ENCODE peak calls at places on chromosomes 6 and 20, in four cellular contexts. Q is nephron progenitor cell, R is GM12865, X is coronary artery. K is an unnamed sample.

GRCh38 chr6:20279608-20280287 is 67.5 kb upstream of the MBOAT1 start:
- DNase-seq in Q (no peak), R (no peak), X (no peak), K (no peak)

GRCh38 chr6:66418906-66419305 is 711.9 kb upstream of the EYS start:
- DNase-seq in Q (no peak), R (no peak), X (no peak), K (no peak)

GRCh38 chr6:125974214-125974866 is 12.0 kb upstream of the TRMT11 start:
- DNase-seq in Q (no peak), R (peak; percentile 58), X (no peak), K (no peak)

GRCh38 chr6:100465701-100466409 is 1.1 kb upstream of the SIM1 start:
- DNase-seq in Q (no peak), R (no peak), X (no peak), K (no peak)

GRCh38 chr6:138087549-138087948 is 19.7 kb downstream of the PERP start:
- DNase-seq in Q (no peak), R (no peak), X (no peak), K (no peak)

GRCh38 chr6:54892831-54893230 is 46.3 kb downstream of the FAM83B start:
- DNase-seq in Q (no peak), R (no peak), X (no peak), K (no peak)

GRCh38 chr20:20461526-20461925 is 93.6 kb downstream of the INSM1 start:
- DNase-seq in Q (no peak), R (no peak), X (no peak), K (no peak)

GRCh38 chr20:33313686-33314314 is 30.8 kb downstream of the BPIFB1 start:
- DNase-seq in Q (no peak), R (no peak), X (no peak), K (no peak)

GRCh38 chr6:4256969-4257368 is 121.6 kb upstream of the ECI2 start:
- DNase-seq in Q (no peak), R (no peak), X (no peak), K (no peak)

GRCh38 chr6:80553071-80553740 is 446.7 kb downstream of the BCKDHB start:
- DNase-seq in Q (no peak), R (no peak), X (no peak), K (no peak)

GRCh38 chr6:111798281-111798725 is 74.9 kb downstream of the FYN start:
- DNase-seq in Q (no peak), R (no peak), X (no peak), K (no peak)

GRCh38 chr20:4710106-4710475 is 11.6 kb upstream of the PRND start:
- DNase-seq in Q (no peak), R (no peak), X (no peak), K (no peak)

GRCh38 chr6:28864321-28864923 is 59.4 kb downstream of the TRIM27 start:
- DNase-seq in Q (no peak), R (no peak), X (no peak), K (no peak)

GRCh38 chr20:50120935-50121693 is 8.2 kb upstream of the UBE2V1 start:
- DNase-seq in Q (peak; percentile 29), R (peak; percentile 66), X (no peak), K (no peak)

GRCh38 chr6:48511382-48511781 is 400.4 kb upstream of the PTCHD4 start:
- DNase-seq in Q (no peak), R (no peak), X (no peak), K (no peak)

GRCh38 chr6:41371992-41372525 is 36.7 kb downstream of the NCR2 start:
- DNase-seq in Q (peak; percentile 76), R (no peak), X (no peak), K (no peak)

GRCh38 chr20:49140834-49141233 is 47.3 kb downstream of the STAU1 start:
- DNase-seq in Q (no peak), R (no peak), X (no peak), K (no peak)

GRCh38 chr6:89985744-89986493 is 91.7 kb downstream of the GJA10 start:
- DNase-seq in Q (no peak), R (no peak), X (no peak), K (no peak)

GRCh38 chr20:6766433-6766832 is 1.1 kb upstream of the BMP2 start:
- DNase-seq in Q (no peak), R (no peak), X (no peak), K (no peak)

GRCh38 chr6:43226192-43226851 is 3.0 kb downstream of the DNPH1 start:
- DNase-seq in Q (no peak), R (no peak), X (peak; percentile 56), K (no peak)

GRCh38 chr20:35120012-35120701 is 27.0 kb downstream of the EDEM2 start:
- DNase-seq in Q (no peak), R (no peak), X (no peak), K (no peak)

GRCh38 chr20:37980383-37980782 is 52.9 kb downstream of the TTI1 start:
- DNase-seq in Q (no peak), R (no peak), X (no peak), K (no peak)

GRCh38 chr20:20410678-20411077 is 42.8 kb downstream of the INSM1 start:
- DNase-seq in Q (peak; percentile 24), R (no peak), X (no peak), K (no peak)

GRCh38 chr20:63765082-63765873 is 25.7 kb downstream of the SLC2A4RG start:
- DNase-seq in Q (no peak), R (no peak), X (no peak), K (no peak)

GRCh38 chr6:5547571-5547970 is 286.3 kb downstream of the FARS2 start:
- DNase-seq in Q (no peak), R (no peak), X (no peak), K (no peak)

GRCh38 chr20:19690462-19690861 is 67.6 kb upstream of the RIN2 start:
- DNase-seq in Q (no peak), R (no peak), X (no peak), K (no peak)

GRCh38 chr6:128367437-128367836 is 153.0 kb downstream of the PTPRK start:
- DNase-seq in Q (no peak), R (no peak), X (no peak), K (no peak)

GRCh38 chr6:50141100-50141499 is 91.4 kb upstream of the DEFB112 start:
- DNase-seq in Q (no peak), R (no peak), X (no peak), K (no peak)

GRCh38 chr6:50143011-50143719 is 93.4 kb upstream of the DEFB112 start:
- DNase-seq in Q (no peak), R (no peak), X (no peak), K (no peak)

GRCh38 chr6:50147371-50147770 is 97.6 kb upstream of the DEFB112 start:
- DNase-seq in Q (no peak), R (no peak), X (no peak), K (no peak)

GRCh38 chr6:50145125-50145524 is 95.4 kb upstream of the DEFB112 start:
- DNase-seq in Q (no peak), R (peak; percentile 2), X (no peak), K (no peak)
- TF ChIP-seq CTCF in Q (peak; percentile 62), R (peak; percentile 39), X (no peak), K (peak; percentile 73)

DNA sequence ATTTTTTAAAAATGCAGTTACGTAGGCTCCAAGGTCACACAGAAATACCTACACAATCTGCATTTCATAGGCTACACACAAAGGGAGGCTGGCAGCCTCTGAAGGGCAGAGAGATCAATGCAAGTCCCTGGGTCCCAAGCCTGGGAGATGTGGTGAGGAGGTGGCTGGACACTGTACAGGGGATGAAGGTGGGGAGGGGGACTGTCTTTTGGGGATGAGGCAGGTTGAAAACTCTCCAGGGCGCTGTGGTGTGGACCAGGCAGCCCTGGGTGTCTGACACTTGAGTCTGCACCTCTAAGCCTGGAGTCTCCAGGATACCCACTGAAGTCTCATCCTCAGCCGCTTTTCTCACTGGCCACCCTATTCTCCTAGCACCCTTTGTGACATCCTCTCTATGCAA is 24.5 kb downstream of the TXNDC5 start:
- DNase-seq in Q (no peak), R (no peak), X (no peak), K (no peak)
- TF ChIP-seq CTCF in Q (no peak), R (no peak), X (no peak), K (no peak)

DNA sequence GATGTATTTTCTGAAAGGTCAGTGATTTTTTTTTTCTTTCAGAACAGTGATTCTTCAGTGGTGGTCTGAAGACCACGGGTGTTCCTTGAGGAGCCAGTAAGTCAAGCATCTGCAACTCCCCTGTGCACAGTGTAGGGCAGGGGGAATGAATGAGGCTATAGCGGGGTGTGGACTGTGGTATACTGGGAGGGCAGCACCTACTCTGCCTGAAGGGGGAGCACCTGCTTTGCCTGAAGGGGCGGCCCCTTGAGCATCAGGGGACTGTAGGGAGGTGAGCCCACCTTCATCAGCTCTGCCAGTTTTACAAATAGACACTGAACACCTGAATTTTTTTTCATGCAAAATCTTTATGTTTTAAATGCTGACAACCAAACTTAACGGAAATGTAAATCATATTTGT is 77.5 kb upstream of the RIPOR2 start:
- DNase-seq in Q (no peak), R (no peak), X (no peak), K (no peak)
- TF ChIP-seq CTCF in Q (no peak), R (peak; percentile 34), X (no peak), K (no peak)

DNA sequence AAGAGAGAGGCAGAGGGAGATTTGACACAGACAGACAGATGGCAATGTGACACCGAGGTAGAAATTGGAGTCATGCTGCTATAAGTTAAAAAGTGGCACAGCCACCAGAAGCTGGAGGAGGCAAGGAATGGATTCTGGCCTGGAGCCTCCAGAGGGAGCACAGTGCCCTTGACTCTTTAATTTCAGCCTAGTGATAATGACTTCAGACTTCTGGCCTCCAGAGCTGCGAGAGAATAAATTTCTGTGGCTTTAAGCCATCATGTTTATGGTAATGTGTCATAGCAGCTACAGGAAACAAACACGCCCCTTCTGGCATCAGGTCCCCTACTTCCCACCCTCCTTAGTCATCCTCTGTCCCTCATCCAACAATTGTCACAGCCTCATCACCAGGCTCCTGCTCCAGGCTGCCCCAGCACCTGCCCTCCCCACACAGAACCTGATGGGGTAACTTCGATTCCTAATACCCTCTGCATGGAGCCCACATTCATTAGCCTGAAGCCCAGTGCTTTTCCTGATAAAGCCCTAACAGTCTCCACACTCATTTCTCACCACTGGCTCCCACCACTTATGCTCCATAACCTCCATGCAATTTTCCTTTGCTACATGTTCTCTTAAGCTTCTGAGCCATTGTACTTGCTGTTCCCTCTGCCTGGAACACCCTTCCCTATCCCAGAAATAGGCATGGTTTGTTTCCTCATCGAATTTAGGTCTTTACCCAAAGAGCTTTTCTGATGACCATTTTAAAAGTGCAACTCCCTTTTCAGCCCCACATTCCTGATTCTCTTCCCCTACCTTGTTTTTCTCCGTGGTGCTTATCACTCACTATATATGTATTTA is 69.7 kb upstream of the TOX2 start:
- DNase-seq in Q (no peak), R (no peak), X (no peak), K (no peak)
- TF ChIP-seq CTCF in Q (no peak), R (no peak), X (no peak), K (no peak)